ENCODE peak calls at places on chromosomes 11 and 22, in six cellular contexts. R, L, K, A, M and I are unnamed samples.

GRCh38 chr22:44870021-44870420 is 117.6 kb downstream of the ARHGAP8 start:
- DNase-seq in R (peak), L (peak), K (no peak), A (no peak), M (no peak), I (no peak)

GRCh38 chr22:49284931-49285330 is 542.7 kb downstream of the BRD1 start:
- DNase-seq in R (no peak), L (no peak), K (no peak), A (no peak), M (no peak), I (no peak)

GRCh38 chr11:128323381-128323780 is 264.0 kb downstream of the ETS1 start:
- DNase-seq in R (no peak), L (peak), K (peak), A (no peak), M (peak), I (no peak)

GRCh38 chr22:40727607-40728325 is 48.5 kb downstream of the MCHR1 start:
- DNase-seq in R (no peak), L (no peak), K (no peak), A (no peak), M (no peak), I (no peak)

GRCh38 chr22:46609175-46609690 is 11.0 kb upstream of the GRAMD4 start:
- DNase-seq in R (no peak), L (no peak), K (no peak), A (no peak), M (no peak), I (no peak)

GRCh38 chr11:101444164-101444563 is 139.6 kb downstream of the TRPC6 start:
- DNase-seq in R (no peak), L (no peak), K (no peak), A (no peak), M (no peak), I (no peak)

GRCh38 chr11:34358258-34358665 is 452 bp upstream of the ABTB2 start:
- DNase-seq in R (peak), L (peak), K (no peak), A (peak), M (no peak), I (no peak)

GRCh38 chr22:43449205-43449830 is 37.5 kb downstream of the MPPED1 start:
- DNase-seq in R (no peak), L (no peak), K (no peak), A (no peak), M (no peak), I (no peak)

GRCh38 chr22:36762687-36763260 is 13.1 kb downstream of the IFT27 start:
- DNase-seq in R (no peak), L (peak), K (no peak), A (no peak), M (no peak), I (no peak)

GRCh38 chr11:123654566-123655081 is at the start of gene SCN3B:
- DNase-seq in R (peak), L (peak), K (no peak), A (peak), M (no peak), I (no peak)

GRCh38 chr11:69867076-69868002 is 48.1 kb upstream of the FGF3 start:
- DNase-seq in R (no peak), L (peak), K (no peak), A (no peak), M (no peak), I (no peak)

GRCh38 chr11:118144301-118144701 is 8.3 kb downstream of the SCN4B start:
- DNase-seq in R (no peak), L (no peak), K (no peak), A (no peak), M (no peak), I (no peak)

GRCh38 chr11:62400760-62401159 is 18.1 kb upstream of the SCGB1A1 start:
- DNase-seq in R (no peak), L (peak), K (no peak), A (no peak), M (no peak), I (no peak)

GRCh38 chr22:32793604-32794003 is 7.9 kb upstream of the TIMP3 start:
- DNase-seq in R (no peak), L (no peak), K (no peak), A (no peak), M (no peak), I (no peak)

GRCh38 chr11:118265954-118266353 is 1.9 kb upstream of the MPZL2 start:
- DNase-seq in R (peak), L (no peak), K (no peak), A (no peak), M (no peak), I (no peak)

GRCh38 chr22:43946391-43946680 is 8.9 kb upstream of the SAMM50 start:
- DNase-seq in R (no peak), L (no peak), K (no peak), A (no peak), M (no peak), I (no peak)

GRCh38 chr11:110305169-110306018 is 9.0 kb upstream of the RDX start:
- DNase-seq in R (peak), L (peak), K (no peak), A (no peak), M (no peak), I (no peak)

GRCh38 chr11:117794772-117795629 is 2.0 kb downstream of the DSCAML1 start:
- DNase-seq in R (no peak), L (no peak), K (no peak), A (no peak), M (no peak), I (no peak)

GRCh38 chr11:70122490-70123198 is 44.5 kb downstream of the ANO1 start:
- DNase-seq in R (no peak), L (no peak), K (no peak), A (no peak), M (no peak), I (no peak)

GRCh38 chr11:3686751-3687150 is 15.6 kb upstream of the CHRNA10 start:
- DNase-seq in R (peak), L (no peak), K (no peak), A (no peak), M (no peak), I (no peak)

GRCh38 chr11:31045335-31045734 is 324.2 kb downstream of the DCDC1 start:
- DNase-seq in R (no peak), L (peak), K (no peak), A (no peak), M (peak), I (no peak)

GRCh38 chr11:117575856-117576255 is 221.2 kb downstream of the DSCAML1 start:
- DNase-seq in R (no peak), L (no peak), K (no peak), A (no peak), M (no peak), I (no peak)

GRCh38 chr11:15213471-15214231 is 98.9 kb downstream of the INSC start:
- DNase-seq in R (no peak), L (no peak), K (no peak), A (no peak), M (no peak), I (no peak)

GRCh38 chr22:27443315-27443714 is 358.2 kb downstream of the MN1 start:
- DNase-seq in R (no peak), L (no peak), K (no peak), A (no peak), M (no peak), I (no peak)

GRCh38 chr11:46392421-46393230 is 1.1 kb upstream of the CHRM4 start:
- DNase-seq in R (peak), L (peak), K (peak), A (peak), M (peak), I (no peak)

GRCh38 chr11:116950210-116950609 is 112.8 kb upstream of the APOA1 start:
- DNase-seq in R (no peak), L (no peak), K (no peak), A (no peak), M (no peak), I (no peak)

GRCh38 chr22:46482311-46482710 is 55.1 kb downstream of the CELSR1 start:
- DNase-seq in R (no peak), L (no peak), K (no peak), A (no peak), M (no peak), I (no peak)

GRCh38 chr22:24175160-24175808 is 6.0 kb upstream of the SUSD2 start:
- DNase-seq in R (peak), L (peak), K (peak), A (peak), M (peak), I (no peak)

GRCh38 chr22:20514658-20515406 is 7.4 kb downstream of the MED15 start:
- DNase-seq in R (peak), L (peak), K (no peak), A (no peak), M (no peak), I (no peak)

GRCh38 chr22:20000246-20001081 is 16.2 kb downstream of the ARVCF start:
- DNase-seq in R (no peak), L (no peak), K (no peak), A (no peak), M (no peak), I (no peak)

GRCh38 chr22:49088801-49089791 is 738.6 kb downstream of the BRD1 start:
- DNase-seq in R (no peak), L (no peak), K (no peak), A (no peak), M (no peak), I (no peak)

GRCh38 chr11:65107078-65107477 is 4.6 kb upstream of the TM7SF2 start:
- DNase-seq in R (no peak), L (no peak), K (no peak), A (no peak), M (no peak), I (no peak)

GRCh38 chr22:35686298-35686697 is 31.4 kb upstream of the APOL5 start:
- DNase-seq in R (no peak), L (no peak), K (no peak), A (no peak), M (peak), I (no peak)

GRCh38 chr11:100739636-100740035 is 52.5 kb downstream of the ARHGAP42 start:
- DNase-seq in R (no peak), L (peak), K (no peak), A (no peak), M (no peak), I (no peak)

GRCh38 chr11:30107899-30108298 is 91.1 kb upstream of the KCNA4 start:
- DNase-seq in R (peak), L (peak), K (no peak), A (no peak), M (no peak), I (no peak)

GRCh38 chr22:33859311-33859710 is 61.0 kb downstream of the LARGE1 start:
- DNase-seq in R (no peak), L (no peak), K (no peak), A (no peak), M (no peak), I (no peak)

GRCh38 chr11:79165908-79166307 is 274.9 kb downstream of the TENM4 start:
- DNase-seq in R (peak), L (no peak), K (no peak), A (no peak), M (no peak), I (no peak)

GRCh38 chr11:9095421-9095820 is 4.0 kb upstream of the SCUBE2 start:
- DNase-seq in R (no peak), L (no peak), K (no peak), A (no peak), M (peak), I (no peak)

DNA sequence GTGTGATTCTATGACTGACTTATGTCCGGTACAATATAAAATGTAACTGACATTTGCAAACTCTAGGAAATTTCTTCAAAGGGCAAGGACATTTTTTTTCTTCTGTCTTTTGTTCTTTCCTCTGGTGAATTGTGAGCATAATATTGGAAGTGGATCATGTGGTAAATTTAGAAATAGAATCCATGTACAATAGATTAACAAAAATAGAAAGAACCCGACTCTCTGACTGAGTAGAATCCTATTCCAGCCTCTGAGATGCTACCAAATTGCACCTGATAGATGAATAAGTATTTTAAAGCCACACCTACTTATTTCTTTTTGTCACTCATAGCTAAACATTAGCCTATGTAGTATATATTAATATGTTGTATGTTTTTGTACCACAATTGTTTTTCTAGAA is 860.3 kb downstream of the LUZP2 start:
- DNase-seq in R (no peak), L (no peak), K (no peak), A (no peak), M (no peak), I (no peak)
- H3K4me3 ChIP-seq in R (no peak), L (no peak), K (no peak), A (no peak), M (no peak), I (no peak)

GRCh38 chr11:36264011-36264410 is 25.2 kb downstream of the COMMD9 start:
- DNase-seq in R (no peak), L (no peak), K (no peak), A (no peak), M (no peak), I (no peak)

GRCh38 chr11:36261094-36261493 is 28.1 kb downstream of the COMMD9 start:
- DNase-seq in R (no peak), L (no peak), K (no peak), A (no peak), M (no peak), I (no peak)

GRCh38 chr11:36257351-36257750 is 31.9 kb downstream of the COMMD9 start:
- DNase-seq in R (no peak), L (no peak), K (no peak), A (no peak), M (no peak), I (no peak)

GRCh38 chr11:36254739-36255138 is 34.5 kb downstream of the COMMD9 start:
- DNase-seq in R (peak), L (peak), K (no peak), A (no peak), M (no peak), I (no peak)

GRCh38 chr11:36258730-36259360 is 30.4 kb downstream of the COMMD9 start:
- DNase-seq in R (peak), L (peak), K (no peak), A (peak), M (peak), I (no peak)
- TF ChIP-seq CTCF in R (peak), L (peak), K (no peak), A (peak), M (peak), I (peak)

DNA sequence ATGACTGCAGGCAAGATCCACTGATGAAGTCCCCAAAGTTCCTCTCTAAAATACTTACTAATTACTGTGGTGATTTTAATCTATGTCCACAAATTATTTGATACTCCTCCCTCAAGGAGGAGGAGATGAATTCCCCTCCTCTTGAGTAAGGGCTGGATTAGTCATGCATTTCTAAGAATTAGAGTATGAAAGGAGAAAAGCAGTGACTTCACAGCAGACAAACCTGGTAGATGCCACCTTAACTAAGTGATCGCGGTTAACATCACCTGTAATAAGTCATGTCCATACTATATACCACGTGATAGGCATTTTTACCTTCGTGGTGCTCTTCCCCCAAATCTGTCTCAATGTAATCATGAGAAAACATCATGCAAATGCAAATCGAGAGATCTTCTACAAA is 52.0 kb upstream of the TSPAN18 start:
- DNase-seq in R (no peak), L (no peak), K (no peak), A (no peak), M (no peak), I (no peak)
- H3K4me3 ChIP-seq in R (no peak), L (no peak), K (no peak), A (no peak), M (no peak), I (no peak)

GRCh38 chr11:71266114-71266833 is 13.9 kb upstream of the SHANK2 start:
- DNase-seq in R (no peak), L (no peak), K (peak), A (no peak), M (no peak), I (no peak)
- TF ChIP-seq CTCF in R (no peak), L (no peak), K (no peak), A (no peak), M (no peak), I (no peak)

GRCh38 chr11:19347911-19348310 is 107.2 kb upstream of the E2F8 start:
- DNase-seq in R (no peak), L (no peak), K (no peak), A (no peak), M (no peak), I (no peak)

GRCh38 chr11:19349340-19350025 is 108.7 kb upstream of the E2F8 start:
- DNase-seq in R (no peak), L (no peak), K (no peak), A (no peak), M (no peak), I (no peak)

GRCh38 chr11:19352072-19352735 is 111.5 kb upstream of the E2F8 start:
- DNase-seq in R (no peak), L (no peak), K (no peak), A (no peak), M (no peak), I (no peak)

GRCh38 chr11:19351426-19351825 is 110.7 kb upstream of the E2F8 start:
- DNase-seq in R (no peak), L (no peak), K (no peak), A (no peak), M (no peak), I (no peak)

GRCh38 chr11:19350093-19350665 is 109.4 kb upstream of the E2F8 start:
- DNase-seq in R (no peak), L (no peak), K (no peak), A (no peak), M (no peak), I (no peak)
- H3K4me3 ChIP-seq in R (no peak), L (no peak), K (no peak), A (no peak), M (no peak), I (no peak)

GRCh38 chr11:113272281-113272680 is 42.1 kb upstream of the TTC12 start:
- DNase-seq in R (no peak), L (no peak), K (no peak), A (no peak), M (no peak), I (no peak)

GRCh38 chr11:113272927-113273615 is 41.3 kb upstream of the TTC12 start:
- DNase-seq in R (no peak), L (no peak), K (no peak), A (no peak), M (no peak), I (no peak)

GRCh38 chr11:113275602-113276001 is 38.8 kb upstream of the TTC12 start:
- DNase-seq in R (no peak), L (no peak), K (no peak), A (no peak), M (no peak), I (no peak)

GRCh38 chr11:113273720-113274119 is 40.7 kb upstream of the TTC12 start:
- DNase-seq in R (no peak), L (no peak), K (no peak), A (no peak), M (no peak), I (no peak)

GRCh38 chr11:113274708-113275582 is 39.4 kb upstream of the TTC12 start:
- DNase-seq in R (peak), L (no peak), K (peak), A (no peak), M (no peak), I (no peak)
- TF ChIP-seq CTCF in R (peak), L (peak), K (no peak), A (peak), M (no peak), I (peak)